ENCODE peak calls at places on chromosomes 13 and 19, in nine cellular contexts. L is BJ; T is upper lobe of right lung; A is Caco-2; G is endothelial cell; I is heart left ventricle; X is adrenal gland; W is neural crest cell; U is CD8-positive, alpha-beta T cell. N is an unnamed sample.

GRCh38 chr13:24299488-24300114 is 9.8 kb upstream of the C1QTNF9 start:
- DNase-seq in L (no peak), T (no peak), A (no peak), G (no peak), I (no peak), X (no peak), W (no peak), U (no peak), N (no peak)

GRCh38 chr13:113369189-113369588 is 5.3 kb upstream of the GRTP1 start:
- DNase-seq in L (no peak), T (no peak), A (no peak), G (no peak), I (no peak), X (no peak), W (no peak), U (no peak), N (no peak)

GRCh38 chr13:106277483-106278154 is 257.8 kb downstream of the EFNB2 start:
- DNase-seq in L (no peak), T (no peak), A (no peak), G (no peak), I (peak), X (no peak), W (no peak), U (no peak), N (no peak)

GRCh38 chr19:32201661-32202060 is 143.7 kb upstream of the ZNF507 start:
- DNase-seq in L (no peak), T (no peak), A (no peak), G (no peak), I (no peak), X (no peak), W (no peak), U (no peak), N (no peak)

GRCh38 chr13:88086577-88086976 is 415.4 kb downstream of the SLITRK5 start:
- DNase-seq in L (no peak), T (no peak), A (no peak), G (no peak), I (no peak), X (no peak), W (no peak), U (no peak), N (no peak)

GRCh38 chr13:107375701-107376350 is 807.9 kb upstream of the ARGLU1 start:
- DNase-seq in L (no peak), T (no peak), A (no peak), G (no peak), I (no peak), X (no peak), W (no peak), U (no peak), N (no peak)

GRCh38 chr19:8367327-8368001 is 3.5 kb downstream of the ANGPTL4 start:
- DNase-seq in L (peak), T (peak), A (no peak), G (peak), I (peak), X (peak), W (peak), U (no peak), N (no peak)

GRCh38 chr13:34246511-34246910 is 428.6 kb downstream of the RFC3 start:
- DNase-seq in L (no peak), T (no peak), A (no peak), G (no peak), I (no peak), X (no peak), W (no peak), U (no peak), N (no peak)

GRCh38 chr19:29285878-29286277 is 72.9 kb upstream of the UQCRFS1 start:
- DNase-seq in L (no peak), T (peak), A (peak), G (peak), I (no peak), X (no peak), W (peak), U (no peak), N (no peak)

GRCh38 chr19:7368456-7368855 is 19.7 kb downstream of the ARHGEF18 start:
- DNase-seq in L (no peak), T (no peak), A (no peak), G (no peak), I (no peak), X (no peak), W (no peak), U (no peak), N (no peak)

GRCh38 chr13:19818223-19818842 is 35.6 kb upstream of the PSPC1 start:
- DNase-seq in L (no peak), T (peak), A (peak), G (peak), I (peak), X (peak), W (peak), U (peak), N (peak)

GRCh38 chr13:80341771-80342271 is 895 bp upstream of the SPRY2 start:
- DNase-seq in L (no peak), T (peak), A (peak), G (peak), I (peak), X (peak), W (peak), U (no peak), N (no peak)

GRCh38 chr19:4094761-4095487 is 28.2 kb upstream of the ZBTB7A start:
- DNase-seq in L (no peak), T (no peak), A (no peak), G (no peak), I (no peak), X (no peak), W (no peak), U (no peak), N (no peak)

GRCh38 chr13:25375727-25376358 is 4.1 kb downstream of the ATP8A2 start:
- DNase-seq in L (no peak), T (no peak), A (peak), G (peak), I (peak), X (peak), W (peak), U (peak), N (no peak)

GRCh38 chr13:95301135-95301946 is at the start of gene ABCC4:
- DNase-seq in L (no peak), T (peak), A (peak), G (peak), I (peak), X (peak), W (peak), U (peak), N (peak)
- TF ChIP-seq CTCF in L (peak), T (no peak), A (no peak), G (peak), I (peak), X (no peak), W (no peak), U (no peak), N (no peak)

DNA sequence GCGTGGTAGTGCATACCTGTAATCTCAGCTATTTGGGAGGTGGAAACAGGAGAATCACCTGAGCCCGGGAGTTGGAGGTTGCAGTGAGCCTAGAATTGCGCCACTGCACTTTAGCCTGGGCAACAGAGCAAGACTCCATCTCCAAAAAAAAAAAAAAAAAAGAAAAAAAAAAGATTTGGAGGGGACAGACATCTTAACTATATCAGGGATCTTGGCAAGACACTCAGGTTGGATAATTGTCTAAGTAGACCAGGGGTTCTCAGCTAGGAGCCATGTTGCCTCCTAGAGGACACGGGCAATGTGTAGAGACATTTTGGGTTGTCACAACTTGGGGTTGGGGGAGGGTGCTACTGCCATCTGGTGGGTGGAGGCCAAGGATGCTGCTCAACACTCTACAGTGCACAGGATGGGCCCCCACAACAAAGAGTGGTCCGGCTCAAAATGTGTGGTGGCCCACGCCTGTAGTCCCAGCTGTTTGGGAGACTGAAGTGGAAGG is 1.9 kb upstream of the ZNF580 start:
- DNase-seq in L (no peak), T (peak), A (peak), G (peak), I (no peak), X (peak), W (peak), U (peak), N (no peak)
- TF ChIP-seq CTCF in L (peak), T (peak), A (peak), G (peak), I (peak), X (no peak), W (peak), U (peak), N (peak)

DNA sequence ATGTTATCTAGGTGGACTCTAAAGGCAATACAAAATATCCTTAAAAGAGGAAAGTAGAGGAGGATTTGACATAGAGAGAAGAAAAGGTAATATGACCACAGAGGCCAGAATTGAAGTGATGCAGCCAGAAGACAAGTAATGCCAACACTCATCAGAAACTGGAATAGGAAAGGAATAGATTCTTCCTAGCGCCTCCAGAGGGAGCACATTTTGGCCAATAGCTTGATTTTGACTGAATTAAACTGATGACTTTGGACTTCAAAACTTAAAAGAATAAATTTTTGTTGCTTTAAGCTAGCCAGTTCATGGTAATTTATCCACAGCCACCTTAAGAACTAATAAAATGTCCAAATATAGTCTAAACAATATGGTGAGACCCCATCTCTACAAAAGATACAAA is 1921.9 kb downstream of the OLFM4 start:
- DNase-seq in L (no peak), T (no peak), A (no peak), G (no peak), I (no peak), X (no peak), W (no peak), U (no peak), N (no peak)
- TF ChIP-seq CTCF in L (no peak), T (no peak), A (peak), G (no peak), I (no peak), X (no peak), W (peak), U (no peak), N (no peak)

GRCh38 chr13:60454425-60454824 is 57.4 kb downstream of the TDRD3 start:
- DNase-seq in L (no peak), T (no peak), A (no peak), G (no peak), I (no peak), X (no peak), W (no peak), U (no peak), N (no peak)

GRCh38 chr13:60453490-60453889 is 56.5 kb downstream of the TDRD3 start:
- DNase-seq in L (no peak), T (no peak), A (no peak), G (no peak), I (no peak), X (no peak), W (no peak), U (no peak), N (no peak)

DNA sequence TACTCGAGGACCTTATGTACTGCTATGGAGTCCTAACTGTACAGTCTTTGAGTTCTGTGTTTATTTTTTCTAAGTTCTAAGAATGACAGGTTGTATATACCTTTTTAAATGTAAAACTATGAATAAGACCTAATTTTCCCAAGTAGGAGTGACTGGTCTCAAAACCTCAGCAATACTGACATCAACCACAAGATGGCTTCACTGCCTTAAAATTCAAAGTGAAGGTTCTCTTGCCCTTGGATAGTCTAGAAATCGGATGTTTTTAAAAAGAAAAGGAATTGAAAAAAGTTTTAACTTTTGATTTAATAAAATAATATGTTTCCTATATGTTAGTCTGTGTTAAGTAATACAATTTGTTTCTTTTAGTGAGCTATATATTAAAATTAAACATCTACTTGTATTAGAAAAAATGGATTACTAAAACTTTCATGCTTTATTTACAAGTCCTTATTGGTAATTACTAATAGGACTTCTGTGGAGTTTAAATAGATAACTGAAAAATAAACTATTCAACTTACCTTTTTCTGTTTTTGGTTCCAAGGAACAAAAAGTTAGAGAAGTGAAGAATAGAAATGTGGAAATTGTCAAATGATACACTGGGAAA is 52.0 kb downstream of the TDRD3 start:
- DNase-seq in L (peak), T (no peak), A (peak), G (peak), I (no peak), X (peak), W (peak), U (no peak), N (no peak)
- TF ChIP-seq CTCF in L (peak), T (peak), A (peak), G (peak), I (peak), X (peak), W (peak), U (peak), N (peak)

DNA sequence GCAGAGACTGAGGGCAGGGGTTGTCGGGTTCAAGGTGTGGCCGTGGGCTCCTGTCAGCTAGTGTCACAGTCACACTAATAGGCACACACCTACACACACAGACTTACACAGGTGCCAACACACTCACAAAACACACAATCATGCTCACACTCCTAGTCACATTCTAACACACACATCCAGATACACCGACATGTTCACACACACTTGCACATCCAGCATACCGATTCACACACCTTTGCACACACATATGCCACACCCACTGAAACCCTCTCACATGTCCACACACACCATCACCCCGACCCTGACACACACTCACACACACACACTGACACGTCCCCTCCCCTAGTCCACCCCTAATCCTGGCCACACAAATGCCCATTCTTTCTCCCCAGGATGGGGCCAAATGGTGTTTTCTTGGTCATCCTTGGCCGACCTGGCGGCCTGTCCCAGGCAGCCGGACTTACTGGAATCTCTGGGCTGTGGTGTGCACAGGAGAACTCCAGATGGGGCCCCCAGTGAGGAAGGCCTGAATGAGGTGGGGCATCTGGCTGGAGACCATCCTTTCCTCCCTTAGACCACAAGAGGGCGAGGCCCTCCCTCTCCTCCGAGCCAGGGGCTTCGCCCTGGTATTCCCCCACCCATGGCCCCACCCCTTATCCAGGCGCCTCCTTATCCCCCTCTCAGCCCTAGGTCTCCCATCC is 19.1 kb upstream of the PNMA8B start:
- DNase-seq in L (no peak), T (no peak), A (no peak), G (no peak), I (no peak), X (no peak), W (no peak), U (no peak), N (no peak)
- TF ChIP-seq CTCF in L (no peak), T (no peak), A (no peak), G (no peak), I (no peak), X (no peak), W (no peak), U (no peak), N (no peak)

GRCh38 chr19:50796128-50796633 is 6.0 kb downstream of the ACP4 start:
- DNase-seq in L (no peak), T (no peak), A (peak), G (no peak), I (no peak), X (no peak), W (no peak), U (no peak), N (no peak)
- TF ChIP-seq CTCF in L (no peak), T (no peak), A (no peak), G (no peak), I (no peak), X (no peak), W (no peak), U (no peak), N (no peak)

DNA sequence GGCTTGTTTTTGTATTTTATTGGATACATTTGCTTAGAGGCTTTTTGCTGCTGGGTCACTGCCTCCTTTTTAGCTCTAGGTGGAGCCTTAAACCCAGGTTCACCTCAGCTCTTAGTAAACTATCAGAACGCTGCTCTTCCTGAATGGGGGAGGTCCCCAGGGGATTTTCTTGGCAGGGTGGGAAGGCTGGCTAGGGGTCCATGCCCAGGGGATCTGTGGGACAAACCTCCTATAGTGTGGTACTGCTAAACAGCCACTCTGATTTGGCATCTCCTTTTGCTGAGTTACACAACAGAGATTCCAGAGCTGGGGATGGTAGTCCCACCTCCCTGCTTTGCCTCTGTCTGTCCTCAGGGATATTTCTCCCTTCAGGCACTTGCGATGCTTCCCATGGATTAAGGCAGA is 204.9 kb downstream of the ZIC5 start:
- DNase-seq in L (no peak), T (no peak), A (peak), G (no peak), I (no peak), X (no peak), W (no peak), U (no peak), N (no peak)
- TF ChIP-seq CTCF in L (no peak), T (no peak), A (peak), G (no peak), I (no peak), X (no peak), W (peak), U (no peak), N (no peak)

GRCh38 chr19:40908981-40909380 is 26.9 kb upstream of the CYP2A7 start:
- DNase-seq in L (no peak), T (no peak), A (peak), G (peak), I (peak), X (no peak), W (no peak), U (no peak), N (no peak)
- TF ChIP-seq CTCF in L (no peak), T (no peak), A (peak), G (peak), I (no peak), X (peak), W (no peak), U (no peak), N (no peak)

DNA sequence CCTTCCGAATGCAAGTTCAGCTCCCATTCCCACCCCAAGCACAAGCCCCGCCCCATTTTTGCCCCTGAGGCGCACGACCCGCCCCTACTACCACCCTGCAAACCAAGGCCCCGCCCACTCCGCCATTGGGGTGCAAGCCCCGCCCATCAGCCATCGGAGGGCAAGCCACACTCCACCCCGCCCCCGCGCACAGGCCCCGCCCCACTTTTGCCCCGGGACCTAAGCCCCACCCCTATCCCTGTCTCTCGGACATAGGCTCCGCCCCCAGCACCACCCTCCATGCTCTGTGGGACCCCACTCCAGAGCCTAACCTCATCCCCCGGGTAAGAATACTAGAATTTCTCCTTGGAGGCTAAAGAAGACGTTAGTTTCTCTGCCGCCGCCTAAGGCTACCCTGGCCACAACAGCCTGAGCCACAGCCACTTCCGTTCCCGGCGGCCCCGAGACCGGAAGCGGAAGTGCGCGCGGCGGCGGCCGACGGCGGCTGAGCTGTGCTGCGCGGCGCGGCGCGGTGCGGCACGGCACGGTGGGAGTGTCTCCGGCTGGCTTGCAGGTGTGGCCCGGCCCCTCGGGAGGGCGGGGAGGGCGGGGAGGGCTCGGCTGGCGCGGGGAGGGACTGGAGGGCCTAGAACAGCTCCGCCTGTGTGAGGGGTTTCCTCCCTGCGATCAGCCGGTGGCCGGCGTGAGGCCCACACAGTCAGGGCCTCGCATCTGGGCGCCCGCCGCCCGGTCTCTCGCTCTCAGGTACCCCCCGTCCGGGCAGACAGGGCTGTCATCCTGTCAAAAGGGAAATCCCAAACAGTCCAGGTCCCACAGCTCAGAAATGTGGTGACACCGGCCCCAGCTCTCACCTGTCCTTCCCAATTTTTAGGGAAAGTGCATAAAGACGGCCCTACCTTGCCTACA is at the start of gene ZNF333:
- DNase-seq in L (peak), T (peak), A (peak), G (peak), I (peak), X (peak), W (peak), U (peak), N (peak)
- TF ChIP-seq CTCF in L (no peak), T (no peak), A (no peak), G (no peak), I (no peak), X (peak), W (no peak), U (no peak), N (no peak)

GRCh38 chr13:44051405-44051804 is 171.7 kb downstream of the LACC1 start:
- DNase-seq in L (no peak), T (no peak), A (no peak), G (no peak), I (no peak), X (no peak), W (no peak), U (no peak), N (no peak)

GRCh38 chr13:44046428-44046827 is 166.7 kb downstream of the LACC1 start:
- DNase-seq in L (no peak), T (no peak), A (no peak), G (no peak), I (no peak), X (no peak), W (no peak), U (no peak), N (no peak)

GRCh38 chr13:44049546-44049945 is 169.8 kb downstream of the LACC1 start:
- DNase-seq in L (no peak), T (no peak), A (no peak), G (no peak), I (no peak), X (no peak), W (no peak), U (no peak), N (no peak)

GRCh38 chr13:44050450-44051063 is 170.9 kb downstream of the LACC1 start:
- DNase-seq in L (no peak), T (no peak), A (peak), G (no peak), I (no peak), X (peak), W (no peak), U (no peak), N (no peak)

GRCh38 chr13:44048326-44048725 is 168.6 kb downstream of the LACC1 start:
- DNase-seq in L (no peak), T (no peak), A (no peak), G (no peak), I (no peak), X (no peak), W (no peak), U (no peak), N (no peak)
- TF ChIP-seq CTCF in L (no peak), T (peak), A (no peak), G (no peak), I (no peak), X (no peak), W (no peak), U (no peak), N (no peak)

N was measured in natural killer cell.